ENCODE peak calls at places on chromosomes 2 and 18, in nine cellular contexts. One of them, this sample, is unnamed.

GRCh38 chr2:88657131-88657530 is 29.9 kb upstream of the EIF2AK3 start:
- DNase-seq in GM10248: no peak
- DNase-seq in endothelial cell: no peak
- DNase-seq in AG04450: no peak
- DNase-seq in GM20000: no peak
- DNase-seq in dorsolateral prefrontal cortex: no peak
- DNase-seq in testis: no peak
- DNase-seq in BJ: no peak
- DNase-seq in Calu3: no peak
- DNase-seq in this sample: no peak

GRCh38 chr2:71452565-71452964 is 796 bp upstream of the DYSF start:
- DNase-seq in GM10248: no peak
- DNase-seq in endothelial cell: peak; percentile 53
- DNase-seq in AG04450: no peak
- DNase-seq in GM20000: peak; percentile 16
- DNase-seq in dorsolateral prefrontal cortex: no peak
- DNase-seq in testis: no peak
- DNase-seq in BJ: no peak
- DNase-seq in Calu3: peak; percentile 43
- DNase-seq in this sample: no peak

GRCh38 chr2:219444566-219445091 is 10.0 kb downstream of the SPEG start:
- DNase-seq in GM10248: no peak
- DNase-seq in endothelial cell: no peak
- DNase-seq in AG04450: no peak
- DNase-seq in GM20000: no peak
- DNase-seq in dorsolateral prefrontal cortex: peak; percentile 65
- DNase-seq in testis: no peak
- DNase-seq in BJ: no peak
- DNase-seq in Calu3: no peak
- DNase-seq in this sample: no peak

GRCh38 chr2:28362991-28363521 is 29.6 kb upstream of the FOSL2 start:
- DNase-seq in GM10248: no peak
- DNase-seq in endothelial cell: peak; percentile 28
- DNase-seq in AG04450: no peak
- DNase-seq in GM20000: no peak
- DNase-seq in dorsolateral prefrontal cortex: no peak
- DNase-seq in testis: no peak
- DNase-seq in BJ: no peak
- DNase-seq in Calu3: no peak
- DNase-seq in this sample: no peak

GRCh38 chr2:127707890-127708648 is 6.8 kb downstream of the SFT2D3 start:
- DNase-seq in GM10248: no peak
- DNase-seq in endothelial cell: no peak
- DNase-seq in AG04450: no peak
- DNase-seq in GM20000: no peak
- DNase-seq in dorsolateral prefrontal cortex: no peak
- DNase-seq in testis: peak; percentile 80
- DNase-seq in BJ: no peak
- DNase-seq in Calu3: no peak
- DNase-seq in this sample: no peak

GRCh38 chr2:196840171-196840570 is 31.0 kb upstream of the C2orf66 start:
- DNase-seq in GM10248: no peak
- DNase-seq in endothelial cell: no peak
- DNase-seq in AG04450: no peak
- DNase-seq in GM20000: no peak
- DNase-seq in dorsolateral prefrontal cortex: no peak
- DNase-seq in testis: no peak
- DNase-seq in BJ: no peak
- DNase-seq in Calu3: no peak
- DNase-seq in this sample: no peak

GRCh38 chr2:152499921-152500320 is 164.9 kb downstream of the FMNL2 start:
- DNase-seq in GM10248: peak; percentile 15
- DNase-seq in endothelial cell: no peak
- DNase-seq in AG04450: no peak
- DNase-seq in GM20000: peak; percentile 17
- DNase-seq in dorsolateral prefrontal cortex: no peak
- DNase-seq in testis: peak; percentile 38
- DNase-seq in BJ: no peak
- DNase-seq in Calu3: no peak
- DNase-seq in this sample: peak; percentile 29

GRCh38 chr2:157052685-157053224 is 204.8 kb upstream of the GALNT5 start:
- DNase-seq in GM10248: no peak
- DNase-seq in endothelial cell: no peak
- DNase-seq in AG04450: peak; percentile 57
- DNase-seq in GM20000: no peak
- DNase-seq in dorsolateral prefrontal cortex: no peak
- DNase-seq in testis: no peak
- DNase-seq in BJ: no peak
- DNase-seq in Calu3: peak; percentile 22
- DNase-seq in this sample: no peak

GRCh38 chr18:2686349-2686968 is 30.9 kb downstream of the SMCHD1 start:
- DNase-seq in GM10248: no peak
- DNase-seq in endothelial cell: no peak
- DNase-seq in AG04450: no peak
- DNase-seq in GM20000: no peak
- DNase-seq in dorsolateral prefrontal cortex: no peak
- DNase-seq in testis: no peak
- DNase-seq in BJ: no peak
- DNase-seq in Calu3: no peak
- DNase-seq in this sample: no peak

GRCh38 chr2:213846856-213847255 is 562.6 kb downstream of the SPAG16 start:
- DNase-seq in GM10248: no peak
- DNase-seq in endothelial cell: no peak
- DNase-seq in AG04450: no peak
- DNase-seq in GM20000: no peak
- DNase-seq in dorsolateral prefrontal cortex: no peak
- DNase-seq in testis: no peak
- DNase-seq in BJ: no peak
- DNase-seq in Calu3: peak; percentile 1
- DNase-seq in this sample: no peak

GRCh38 chr2:165274698-165275097 is 35.5 kb downstream of the SCN2A start:
- DNase-seq in GM10248: no peak
- DNase-seq in endothelial cell: no peak
- DNase-seq in AG04450: no peak
- DNase-seq in GM20000: no peak
- DNase-seq in dorsolateral prefrontal cortex: no peak
- DNase-seq in testis: peak; percentile 21
- DNase-seq in BJ: no peak
- DNase-seq in Calu3: no peak
- DNase-seq in this sample: no peak

GRCh38 chr2:13056259-13056843 is 339.6 kb downstream of the TRIB2 start:
- DNase-seq in GM10248: no peak
- DNase-seq in endothelial cell: no peak
- DNase-seq in AG04450: no peak
- DNase-seq in GM20000: no peak
- DNase-seq in dorsolateral prefrontal cortex: no peak
- DNase-seq in testis: peak; percentile 23
- DNase-seq in BJ: no peak
- DNase-seq in Calu3: peak; percentile 5
- DNase-seq in this sample: no peak

GRCh38 chr18:37019157-37019571 is 190.2 kb downstream of the KIAA1328 start:
- DNase-seq in GM10248: no peak
- DNase-seq in endothelial cell: peak; percentile 5
- DNase-seq in AG04450: no peak
- DNase-seq in GM20000: no peak
- DNase-seq in dorsolateral prefrontal cortex: no peak
- DNase-seq in testis: no peak
- DNase-seq in BJ: no peak
- DNase-seq in Calu3: peak; percentile 44
- DNase-seq in this sample: no peak
- TF ChIP-seq CTCF in GM10248: no peak
- TF ChIP-seq CTCF in endothelial cell: peak; percentile 49
- TF ChIP-seq CTCF in AG04450: peak; percentile 46
- TF ChIP-seq CTCF in GM20000: no peak
- TF ChIP-seq CTCF in dorsolateral prefrontal cortex: no peak
- TF ChIP-seq CTCF in testis: no peak
- TF ChIP-seq CTCF in BJ: peak; percentile 19
- TF ChIP-seq CTCF in Calu3: peak; percentile 67
- TF ChIP-seq CTCF in this sample: no peak

GRCh38 chr18:5463836-5464235 is 80.0 kb downstream of the EPB41L3 start:
- DNase-seq in GM10248: no peak
- DNase-seq in endothelial cell: no peak
- DNase-seq in AG04450: no peak
- DNase-seq in GM20000: no peak
- DNase-seq in dorsolateral prefrontal cortex: no peak
- DNase-seq in testis: no peak
- DNase-seq in BJ: no peak
- DNase-seq in Calu3: no peak
- DNase-seq in this sample: no peak

GRCh38 chr18:5468394-5468793 is 75.4 kb downstream of the EPB41L3 start:
- DNase-seq in GM10248: no peak
- DNase-seq in endothelial cell: no peak
- DNase-seq in AG04450: no peak
- DNase-seq in GM20000: no peak
- DNase-seq in dorsolateral prefrontal cortex: no peak
- DNase-seq in testis: no peak
- DNase-seq in BJ: no peak
- DNase-seq in Calu3: no peak
- DNase-seq in this sample: no peak

GRCh38 chr18:5467666-5468065 is 76.1 kb downstream of the EPB41L3 start:
- DNase-seq in GM10248: no peak
- DNase-seq in endothelial cell: no peak
- DNase-seq in AG04450: no peak
- DNase-seq in GM20000: no peak
- DNase-seq in dorsolateral prefrontal cortex: no peak
- DNase-seq in testis: no peak
- DNase-seq in BJ: no peak
- DNase-seq in Calu3: no peak
- DNase-seq in this sample: no peak

GRCh38 chr18:5464241-5464640 is 79.6 kb downstream of the EPB41L3 start:
- DNase-seq in GM10248: no peak
- DNase-seq in endothelial cell: no peak
- DNase-seq in AG04450: no peak
- DNase-seq in GM20000: no peak
- DNase-seq in dorsolateral prefrontal cortex: no peak
- DNase-seq in testis: no peak
- DNase-seq in BJ: peak; percentile 57
- DNase-seq in Calu3: no peak
- DNase-seq in this sample: no peak

DNA sequence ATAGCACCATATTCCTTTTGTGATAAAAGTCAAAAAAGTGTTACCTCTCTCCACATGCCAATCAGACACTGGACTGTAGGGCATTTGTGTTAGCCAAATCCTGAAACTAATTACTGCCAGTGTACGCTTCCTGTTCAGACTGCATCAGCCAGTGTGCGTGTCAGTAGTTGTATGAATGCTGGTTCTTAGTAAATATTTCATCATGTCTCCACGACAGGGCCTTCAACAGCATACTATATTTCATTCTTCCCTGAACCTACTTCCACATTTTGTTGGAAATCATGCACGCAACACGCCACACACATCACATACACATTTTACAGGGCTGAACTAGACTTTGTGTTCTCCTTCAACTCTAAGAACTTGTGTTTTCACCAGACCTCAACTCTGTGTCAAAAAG is 77.5 kb downstream of the EPB41L3 start:
- DNase-seq in GM10248: no peak
- DNase-seq in endothelial cell: no peak
- DNase-seq in AG04450: no peak
- DNase-seq in GM20000: no peak
- DNase-seq in dorsolateral prefrontal cortex: no peak
- DNase-seq in testis: no peak
- DNase-seq in BJ: no peak
- DNase-seq in Calu3: no peak
- DNase-seq in this sample: no peak
- TF ChIP-seq CTCF in GM10248: no peak
- TF ChIP-seq CTCF in endothelial cell: no peak
- TF ChIP-seq CTCF in AG04450: no peak
- TF ChIP-seq CTCF in GM20000: no peak
- TF ChIP-seq CTCF in dorsolateral prefrontal cortex: no peak
- TF ChIP-seq CTCF in testis: no peak
- TF ChIP-seq CTCF in BJ: no peak
- TF ChIP-seq CTCF in Calu3: no peak
- TF ChIP-seq CTCF in this sample: no peak

GRCh38 chr2:126227250-126227649 is 428.7 kb upstream of the GYPC start:
- DNase-seq in GM10248: no peak
- DNase-seq in endothelial cell: no peak
- DNase-seq in AG04450: no peak
- DNase-seq in GM20000: no peak
- DNase-seq in dorsolateral prefrontal cortex: no peak
- DNase-seq in testis: no peak
- DNase-seq in BJ: no peak
- DNase-seq in Calu3: no peak
- DNase-seq in this sample: no peak
- TF ChIP-seq CTCF in GM10248: no peak
- TF ChIP-seq CTCF in endothelial cell: peak; percentile 41
- TF ChIP-seq CTCF in AG04450: peak; percentile 28
- TF ChIP-seq CTCF in GM20000: no peak
- TF ChIP-seq CTCF in dorsolateral prefrontal cortex: no peak
- TF ChIP-seq CTCF in testis: peak; percentile 18
- TF ChIP-seq CTCF in BJ: no peak
- TF ChIP-seq CTCF in Calu3: no peak
- TF ChIP-seq CTCF in this sample: no peak

DNA sequence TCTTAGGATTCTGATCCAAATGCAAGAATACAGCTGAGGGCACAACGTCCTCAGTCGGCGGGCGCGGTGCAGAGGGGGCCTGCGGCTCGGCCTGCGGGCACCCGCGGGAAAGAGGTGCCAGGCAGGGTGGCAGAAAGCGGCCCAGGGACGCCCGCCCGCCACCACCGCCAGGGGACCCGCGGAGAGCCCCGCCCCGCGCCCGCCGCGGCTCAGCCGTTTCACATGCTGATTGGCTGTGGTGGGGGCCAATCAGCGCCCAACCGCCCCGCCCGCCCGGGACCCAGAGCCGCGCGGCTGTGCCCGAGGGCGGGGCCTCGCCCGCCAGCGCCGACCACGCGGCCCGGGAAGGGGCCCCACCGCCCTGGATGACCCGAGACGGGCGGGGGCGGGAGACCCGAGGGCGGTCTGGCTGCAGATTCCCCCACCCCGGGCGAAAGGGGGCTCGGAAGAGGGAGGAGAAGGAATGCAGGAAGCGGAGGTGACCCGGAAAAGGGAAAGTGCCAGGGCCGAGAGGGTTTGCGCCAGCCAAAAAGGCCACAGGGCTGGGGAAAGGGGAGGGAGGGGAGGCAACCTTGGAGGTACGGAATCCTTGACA is 8.0 kb downstream of the IRS1 start:
- DNase-seq in GM10248: peak; percentile 99
- DNase-seq in endothelial cell: peak; percentile 93
- DNase-seq in AG04450: no peak
- DNase-seq in GM20000: peak; percentile 100
- DNase-seq in dorsolateral prefrontal cortex: peak; percentile 92
- DNase-seq in testis: peak; percentile 93
- DNase-seq in BJ: no peak
- DNase-seq in Calu3: peak; percentile 97
- DNase-seq in this sample: peak; percentile 99
- TF ChIP-seq CTCF in GM10248: no peak
- TF ChIP-seq CTCF in endothelial cell: peak; percentile 50
- TF ChIP-seq CTCF in AG04450: peak; percentile 30
- TF ChIP-seq CTCF in GM20000: no peak
- TF ChIP-seq CTCF in dorsolateral prefrontal cortex: peak; percentile 27
- TF ChIP-seq CTCF in testis: peak; percentile 42
- TF ChIP-seq CTCF in BJ: peak; percentile 11
- TF ChIP-seq CTCF in Calu3: peak; percentile 67
- TF ChIP-seq CTCF in this sample: peak; percentile 11

DNA sequence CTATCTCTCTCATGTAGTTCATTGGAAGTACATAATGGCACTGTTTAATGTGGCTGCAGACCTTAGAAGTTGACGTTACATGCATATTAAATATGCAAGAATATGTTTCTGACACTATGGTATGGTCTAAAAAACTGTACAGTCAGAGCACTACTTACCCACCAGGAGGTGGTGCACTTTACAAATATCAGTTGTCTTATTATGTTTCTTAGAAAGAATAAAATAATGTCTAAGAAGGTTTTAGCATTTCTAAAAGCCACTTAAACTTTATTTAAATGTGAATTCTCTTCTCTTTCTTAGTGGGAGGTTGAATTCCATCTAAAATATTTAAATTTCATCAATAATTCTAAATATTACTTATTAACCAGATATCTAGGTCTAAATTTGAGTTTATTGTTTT is 4.3 kb downstream of the TMEFF2 start:
- DNase-seq in GM10248: no peak
- DNase-seq in endothelial cell: no peak
- DNase-seq in AG04450: no peak
- DNase-seq in GM20000: peak; percentile 19
- DNase-seq in dorsolateral prefrontal cortex: no peak
- DNase-seq in testis: no peak
- DNase-seq in BJ: no peak
- DNase-seq in Calu3: no peak
- DNase-seq in this sample: no peak
- TF ChIP-seq CTCF in GM10248: peak; percentile 39
- TF ChIP-seq CTCF in endothelial cell: peak; percentile 52
- TF ChIP-seq CTCF in AG04450: peak; percentile 68
- TF ChIP-seq CTCF in GM20000: peak; percentile 37
- TF ChIP-seq CTCF in dorsolateral prefrontal cortex: peak; percentile 45
- TF ChIP-seq CTCF in testis: no peak
- TF ChIP-seq CTCF in BJ: peak; percentile 46
- TF ChIP-seq CTCF in Calu3: peak; percentile 42
- TF ChIP-seq CTCF in this sample: peak; percentile 11